ENCODE peak calls at places on chromosomes 2 and 18, in six cellular contexts. L, Z, P, I, C and G are unnamed samples.

GRCh38 chr18:10499230-10499629 is 26.6 kb upstream of the NAPG start:
- DNase-seq in P (no peak), I (no peak), Z (no peak), L (no peak), C (no peak), G (peak)

GRCh38 chr2:165698621-165698946 is 95.5 kb downstream of the GALNT3 start:
- DNase-seq in I (peak), C (no peak), Z (no peak), L (peak), P (no peak), G (peak)

GRCh38 chr2:39179974-39180960 is 59.4 kb upstream of the SOS1 start:
- DNase-seq in Z (no peak), C (no peak), P (no peak), I (no peak), L (no peak), G (no peak)

GRCh38 chr2:6772366-6772710 is 93.4 kb downstream of the CMPK2 start:
- DNase-seq in Z (no peak), I (peak), C (no peak), P (no peak), L (no peak), G (no peak)

GRCh38 chr2:231489990-231490389 is 25.7 kb upstream of the NCL start:
- DNase-seq in P (no peak), Z (no peak), L (no peak), C (no peak), I (no peak), G (no peak)

GRCh38 chr2:33209976-33210375 is 263.2 kb downstream of the LTBP1 start:
- DNase-seq in P (no peak), Z (no peak), I (no peak), C (no peak), L (no peak), G (no peak)

GRCh38 chr2:184860744-184861143 is 262.4 kb downstream of the ZNF804A start:
- DNase-seq in P (no peak), C (no peak), Z (no peak), I (no peak), L (no peak), G (no peak)

GRCh38 chr2:58098254-58099096 is 51.9 kb downstream of the VRK2 start:
- DNase-seq in I (no peak), P (no peak), C (no peak), Z (no peak), L (no peak), G (peak)

GRCh38 chr18:3261035-3261392 is 919 bp upstream of the MYL12B start:
- DNase-seq in Z (no peak), P (no peak), I (no peak), C (no peak), L (no peak), G (no peak)

GRCh38 chr2:181780159-181781081 is 100.1 kb upstream of the NEUROD1 start:
- DNase-seq in L (no peak), Z (no peak), I (no peak), P (no peak), C (peak), G (peak)

GRCh38 chr2:100137877-100138570 is 4.4 kb downstream of the AFF3 start:
- DNase-seq in P (no peak), C (no peak), I (no peak), Z (no peak), L (peak), G (no peak)

GRCh38 chr18:3916082-3916481 is 466.1 kb downstream of the TGIF1 start:
- DNase-seq in I (no peak), P (no peak), L (no peak), C (no peak), Z (no peak), G (no peak)

GRCh38 chr2:238505119-238505891 is 78.6 kb downstream of the ASB1 start:
- DNase-seq in I (no peak), Z (no peak), L (no peak), P (no peak), C (no peak), G (peak)

GRCh38 chr2:795245-796041 is 118.2 kb upstream of the TMEM18 start:
- DNase-seq in I (no peak), C (peak), Z (no peak), L (no peak), P (no peak), G (no peak)

GRCh38 chr2:188042412-188042811 is 249.3 kb upstream of the GULP1 start:
- DNase-seq in P (no peak), L (no peak), Z (peak), I (no peak), C (no peak), G (no peak)